ENCODE peak calls at places on chromosomes 1 and 21, in seven cellular contexts. One of them, this sample, is unnamed.

GRCh38 chr1:121525355-121525754 is 340.6 kb downstream of the SRGAP2C start:
- DNase-seq in stomach: no peak
- DNase-seq in tibial nerve: no peak
- DNase-seq in ovary: no peak
- DNase-seq in SK-N-SH: no peak
- DNase-seq in sigmoid colon: no peak
- DNase-seq in A549: no peak
- DNase-seq in this sample: no peak

GRCh38 chr1:20080441-20081330 is 10.7 kb downstream of the PLA2G5 start:
- DNase-seq in ovary: no peak
- DNase-seq in stomach: no peak
- DNase-seq in sigmoid colon: peak; percentile 56
- DNase-seq in SK-N-SH: no peak
- DNase-seq in A549: no peak
- DNase-seq in tibial nerve: no peak
- DNase-seq in this sample: no peak

GRCh38 chr1:54792686-54793282 is 8.3 kb downstream of the TTC22 start:
- DNase-seq in tibial nerve: no peak
- DNase-seq in ovary: no peak
- DNase-seq in stomach: no peak
- DNase-seq in SK-N-SH: peak; percentile 93
- DNase-seq in sigmoid colon: peak; percentile 89
- DNase-seq in A549: no peak
- DNase-seq in this sample: no peak

GRCh38 chr1:56557746-56558145 is 21.6 kb downstream of the PLPP3 start:
- DNase-seq in stomach: no peak
- DNase-seq in tibial nerve: no peak
- DNase-seq in SK-N-SH: no peak
- DNase-seq in sigmoid colon: no peak
- DNase-seq in A549: no peak
- DNase-seq in ovary: no peak
- DNase-seq in this sample: no peak

GRCh38 chr1:113742515-113742914 is 16.8 kb downstream of the PHTF1 start:
- DNase-seq in tibial nerve: no peak
- DNase-seq in A549: no peak
- DNase-seq in sigmoid colon: no peak
- DNase-seq in stomach: no peak
- DNase-seq in SK-N-SH: no peak
- DNase-seq in ovary: no peak
- DNase-seq in this sample: no peak

GRCh38 chr1:157496121-157496526 is 56.2 kb downstream of the FCRL5 start:
- DNase-seq in sigmoid colon: no peak
- DNase-seq in stomach: no peak
- DNase-seq in SK-N-SH: peak; percentile 42
- DNase-seq in A549: no peak
- DNase-seq in ovary: no peak
- DNase-seq in tibial nerve: peak; percentile 64
- DNase-seq in this sample: no peak

GRCh38 chr1:101112051-101112770 is 86.6 kb upstream of the DPH5 start:
- DNase-seq in stomach: no peak
- DNase-seq in A549: no peak
- DNase-seq in SK-N-SH: no peak
- DNase-seq in sigmoid colon: peak; percentile 65
- DNase-seq in tibial nerve: peak; percentile 19
- DNase-seq in ovary: no peak
- DNase-seq in this sample: no peak

GRCh38 chr1:73604739-73605138 is 593.2 kb downstream of the LRRIQ3 start:
- DNase-seq in ovary: no peak
- DNase-seq in SK-N-SH: no peak
- DNase-seq in sigmoid colon: no peak
- DNase-seq in tibial nerve: no peak
- DNase-seq in A549: no peak
- DNase-seq in stomach: no peak
- DNase-seq in this sample: no peak

GRCh38 chr21:46082638-46083270 is 15.2 kb upstream of the COL6A2 start:
- DNase-seq in A549: no peak
- DNase-seq in stomach: no peak
- DNase-seq in ovary: peak; percentile 24
- DNase-seq in SK-N-SH: no peak
- DNase-seq in tibial nerve: no peak
- DNase-seq in sigmoid colon: peak; percentile 68
- DNase-seq in this sample: peak; percentile 81

GRCh38 chr1:23634840-23635642 is 56.6 kb upstream of the RPL11 start:
- DNase-seq in A549: peak; percentile 86
- DNase-seq in tibial nerve: peak; percentile 77
- DNase-seq in stomach: peak; percentile 62
- DNase-seq in SK-N-SH: peak; percentile 84
- DNase-seq in ovary: peak; percentile 36
- DNase-seq in sigmoid colon: peak; percentile 77
- DNase-seq in this sample: no peak

GRCh38 chr1:187952446-187952845 is 1123.7 kb downstream of the PLA2G4A start:
- DNase-seq in ovary: no peak
- DNase-seq in sigmoid colon: no peak
- DNase-seq in SK-N-SH: no peak
- DNase-seq in stomach: no peak
- DNase-seq in A549: no peak
- DNase-seq in tibial nerve: no peak
- DNase-seq in this sample: no peak

GRCh38 chr1:229874609-229875008 is 192.4 kb upstream of the GALNT2 start:
- DNase-seq in sigmoid colon: no peak
- DNase-seq in ovary: no peak
- DNase-seq in stomach: no peak
- DNase-seq in tibial nerve: no peak
- DNase-seq in A549: no peak
- DNase-seq in SK-N-SH: no peak
- DNase-seq in this sample: no peak

GRCh38 chr1:76830373-76830772 is 36.9 kb upstream of the ST6GALNAC5 start:
- DNase-seq in stomach: no peak
- DNase-seq in SK-N-SH: no peak
- DNase-seq in A549: no peak
- DNase-seq in tibial nerve: no peak
- DNase-seq in sigmoid colon: no peak
- DNase-seq in ovary: no peak
- DNase-seq in this sample: no peak

GRCh38 chr21:39022035-39022900 is 161.0 kb downstream of the PSMG1 start:
- DNase-seq in SK-N-SH: no peak
- DNase-seq in stomach: no peak
- DNase-seq in sigmoid colon: peak; percentile 64
- DNase-seq in tibial nerve: no peak
- DNase-seq in ovary: peak; percentile 28
- DNase-seq in A549: no peak
- DNase-seq in this sample: no peak

GRCh38 chr1:151888972-151889570 is 20.2 kb downstream of the THEM4 start:
- DNase-seq in tibial nerve: no peak
- DNase-seq in ovary: no peak
- DNase-seq in A549: peak; percentile 41
- DNase-seq in sigmoid colon: no peak
- DNase-seq in stomach: no peak
- DNase-seq in SK-N-SH: peak; percentile 23
- DNase-seq in this sample: no peak

GRCh38 chr1:42970143-42970542 is 11.5 kb upstream of the SLC2A1 start:
- DNase-seq in SK-N-SH: no peak
- DNase-seq in stomach: no peak
- DNase-seq in ovary: no peak
- DNase-seq in tibial nerve: no peak
- DNase-seq in A549: no peak
- DNase-seq in sigmoid colon: no peak
- DNase-seq in this sample: no peak

GRCh38 chr1:42968654-42969053 is 10.0 kb upstream of the SLC2A1 start:
- DNase-seq in SK-N-SH: no peak
- DNase-seq in ovary: no peak
- DNase-seq in stomach: no peak
- DNase-seq in A549: no peak
- DNase-seq in tibial nerve: no peak
- DNase-seq in sigmoid colon: no peak
- DNase-seq in this sample: no peak

GRCh38 chr1:42965339-42965738 is 6.7 kb upstream of the SLC2A1 start:
- DNase-seq in stomach: no peak
- DNase-seq in sigmoid colon: no peak
- DNase-seq in SK-N-SH: no peak
- DNase-seq in tibial nerve: no peak
- DNase-seq in ovary: no peak
- DNase-seq in A549: no peak
- DNase-seq in this sample: no peak

GRCh38 chr1:42964032-42964812 is 5.6 kb upstream of the SLC2A1 start:
- DNase-seq in A549: no peak
- DNase-seq in ovary: no peak
- DNase-seq in sigmoid colon: no peak
- DNase-seq in stomach: no peak
- DNase-seq in SK-N-SH: no peak
- DNase-seq in tibial nerve: no peak
- DNase-seq in this sample: no peak

DNA sequence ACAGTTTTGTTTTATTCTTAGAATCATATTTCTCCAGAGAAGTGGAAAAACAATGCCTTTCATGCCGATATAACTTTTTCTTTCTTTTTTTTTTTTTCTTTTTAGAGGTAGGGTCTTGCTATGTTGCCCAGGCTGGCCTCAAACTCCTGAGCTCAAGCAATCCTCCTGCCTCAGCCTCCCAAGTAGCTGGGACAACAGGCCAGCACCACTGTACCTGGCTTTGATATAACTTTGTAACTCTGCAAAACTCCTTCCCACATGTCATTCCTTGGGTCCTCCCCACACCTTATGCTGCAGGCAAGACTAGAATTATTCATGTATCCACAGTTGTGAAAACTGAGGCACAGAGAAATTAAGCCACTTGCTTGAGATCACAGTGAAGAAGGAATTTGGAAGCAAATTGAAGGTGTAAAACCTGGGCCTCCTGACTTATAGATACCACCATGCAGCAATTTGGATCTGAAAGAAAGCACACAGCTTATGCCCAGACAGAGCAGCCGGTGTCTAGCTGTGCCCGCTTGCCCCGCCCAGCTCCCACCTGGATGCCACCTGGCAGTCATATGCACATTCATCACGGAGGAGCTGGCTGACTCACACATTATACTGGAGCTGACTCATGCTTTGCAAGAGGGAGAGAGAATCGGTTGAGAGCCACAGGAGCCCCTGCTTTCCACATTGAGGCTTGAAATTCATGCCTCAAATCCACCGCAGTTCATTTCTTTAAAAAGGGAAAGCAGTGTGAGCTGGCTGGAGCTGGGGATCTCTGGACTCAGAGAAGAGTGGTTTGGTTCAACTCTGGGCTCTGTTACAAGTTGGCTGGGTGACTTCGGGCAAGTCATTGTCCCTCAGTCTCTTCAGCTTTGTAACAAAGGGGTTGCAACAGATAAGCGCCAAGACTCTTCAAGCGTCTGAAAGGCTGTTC is 8.3 kb upstream of the SLC2A1 start:
- DNase-seq in A549: peak; percentile 88
- DNase-seq in ovary: no peak
- DNase-seq in sigmoid colon: no peak
- DNase-seq in stomach: peak; percentile 72
- DNase-seq in SK-N-SH: no peak
- DNase-seq in tibial nerve: no peak
- DNase-seq in this sample: no peak
- TF ChIP-seq EP300 in A549: peak; percentile 52
- TF ChIP-seq EP300 in ovary: no peak
- TF ChIP-seq EP300 in sigmoid colon: no peak
- TF ChIP-seq EP300 in stomach: no peak
- TF ChIP-seq EP300 in SK-N-SH: peak; percentile 89
- TF ChIP-seq EP300 in tibial nerve: no peak
- TF ChIP-seq EP300 in this sample: no peak

DNA sequence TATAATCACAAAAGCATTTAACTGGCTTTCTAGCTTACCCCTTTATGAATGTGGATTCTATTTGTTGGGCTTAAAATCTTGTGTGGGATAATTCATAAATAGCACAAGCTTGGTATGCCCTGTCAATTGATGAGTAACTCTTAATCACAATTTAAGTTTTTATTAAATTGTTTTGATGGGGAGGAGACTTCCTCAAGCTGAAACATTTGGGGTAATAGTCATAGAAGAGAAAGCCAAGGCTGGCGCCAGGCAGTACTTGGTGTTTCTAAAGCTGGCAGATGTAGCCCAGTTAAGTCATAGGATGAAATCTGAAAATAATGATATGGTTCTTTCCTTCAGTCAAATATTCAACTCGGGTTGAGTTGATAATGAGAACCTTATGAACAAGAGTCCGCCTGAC is 167.2 kb downstream of the FMN2 start:
- DNase-seq in tibial nerve: no peak
- DNase-seq in stomach: no peak
- DNase-seq in SK-N-SH: no peak
- DNase-seq in sigmoid colon: no peak
- DNase-seq in A549: no peak
- DNase-seq in ovary: no peak
- DNase-seq in this sample: no peak
- H3K27ac ChIP-seq in tibial nerve: no peak overlapping the region
- H3K27ac ChIP-seq in stomach: no peak overlapping the region
- H3K27ac ChIP-seq in SK-N-SH: peak overlapping the region; percentile 93
- H3K27ac ChIP-seq in sigmoid colon: no peak overlapping the region
- H3K27ac ChIP-seq in A549: no peak overlapping the region
- H3K27ac ChIP-seq in ovary: no peak overlapping the region
- H3K27ac ChIP-seq in this sample: no peak overlapping the region

GRCh38 chr21:15559612-15560011 is 170.2 kb upstream of the USP25 start:
- DNase-seq in ovary: no peak
- DNase-seq in sigmoid colon: no peak
- DNase-seq in stomach: no peak
- DNase-seq in A549: no peak
- DNase-seq in tibial nerve: no peak
- DNase-seq in SK-N-SH: no peak
- DNase-seq in this sample: no peak
- H3K4me3 ChIP-seq in ovary: no peak overlapping the region
- H3K4me3 ChIP-seq in sigmoid colon: no peak overlapping the region
- H3K4me3 ChIP-seq in stomach: no peak overlapping the region
- H3K4me3 ChIP-seq in A549: no peak overlapping the region
- H3K4me3 ChIP-seq in tibial nerve: no peak overlapping the region
- H3K4me3 ChIP-seq in SK-N-SH: no peak overlapping the region
- H3K4me3 ChIP-seq in this sample: no peak overlapping the region

GRCh38 chr1:14733053-14733778 is 134.7 kb downstream of the KAZN start:
- DNase-seq in tibial nerve: no peak
- DNase-seq in SK-N-SH: no peak
- DNase-seq in stomach: no peak
- DNase-seq in ovary: no peak
- DNase-seq in A549: no peak
- DNase-seq in sigmoid colon: no peak
- DNase-seq in this sample: no peak
- TF ChIP-seq EP300 in tibial nerve: no peak
- TF ChIP-seq EP300 in SK-N-SH: no peak
- TF ChIP-seq EP300 in stomach: no peak
- TF ChIP-seq EP300 in ovary: no peak
- TF ChIP-seq EP300 in A549: no peak
- TF ChIP-seq EP300 in sigmoid colon: no peak
- TF ChIP-seq EP300 in this sample: no peak